ENCODE peak calls at places on chromosomes 12 and 14, in seven cellular contexts. B, E, W, L, U, P and A are unnamed samples.

GRCh38 chr12:130719263-130719892 is 3.3 kb upstream of the RIMBP2 start:
- DNase-seq in E (no peak), L (peak), U (no peak), B (no peak), P (no peak), W (no peak), A (no peak)

GRCh38 chr14:103561381-103562134 is 899 bp downstream of the BAG5 start:
- DNase-seq in E (peak), L (no peak), B (no peak), P (no peak), W (no peak), U (no peak), A (no peak)

GRCh38 chr14:76294876-76295275 is 81.1 kb upstream of the ESRRB start:
- DNase-seq in W (no peak), P (no peak), B (no peak), L (no peak), U (no peak), E (no peak), A (no peak)

GRCh38 chr14:26394114-26394855 is 203.5 kb downstream of the NOVA1 start:
- DNase-seq in L (peak), E (no peak), W (no peak), P (no peak), B (peak), U (peak), A (peak)

GRCh38 chr14:52048641-52049204 is 20.1 kb downstream of the NID2 start:
- DNase-seq in E (no peak), B (no peak), W (no peak), U (no peak), L (no peak), P (no peak), A (no peak)

GRCh38 chr14:23370221-23370620 is 2.4 kb upstream of the IL25 start:
- DNase-seq in E (no peak), W (no peak), B (no peak), L (no peak), P (no peak), U (no peak), A (no peak)

GRCh38 chr12:96241484-96242256 is 47.5 kb downstream of the ELK3 start:
- DNase-seq in U (no peak), B (no peak), E (no peak), W (no peak), P (peak), L (peak), A (no peak)

GRCh38 chr12:45623221-45623620 is 106.3 kb upstream of the ARID2 start:
- DNase-seq in P (no peak), U (no peak), B (no peak), W (no peak), E (no peak), L (no peak), A (no peak)

GRCh38 chr12:14167005-14167628 is 185.7 kb upstream of the GRIN2B start:
- DNase-seq in B (peak), U (peak), L (peak), W (peak), E (peak), P (peak), A (peak)

GRCh38 chr14:105118646-105119409 is 49.7 kb downstream of the JAG2 start:
- DNase-seq in L (no peak), E (no peak), B (no peak), W (no peak), U (no peak), P (no peak), A (no peak)

GRCh38 chr12:124469193-124469888 is 98.1 kb downstream of the NCOR2 start:
- DNase-seq in E (peak), B (no peak), L (no peak), P (no peak), U (no peak), W (no peak), A (no peak)

GRCh38 chr12:124914392-124915248 is at the start of gene UBC:
- DNase-seq in B (no peak), U (no peak), W (peak), L (no peak), E (no peak), P (no peak), A (peak)

GRCh38 chr12:34392741-34393085 is 370.4 kb downstream of the ALG10 start:
- DNase-seq in E (no peak), P (no peak), B (no peak), U (no peak), W (peak), L (no peak), A (no peak)

GRCh38 chr12:132121283-132121682 is 22.8 kb downstream of the DDX51 start:
- DNase-seq in U (no peak), W (no peak), L (no peak), B (no peak), E (no peak), P (no peak), A (no peak)

GRCh38 chr12:27340971-27341370 is 8.3 kb downstream of the BMAL2 start:
- DNase-seq in L (no peak), E (no peak), B (no peak), P (no peak), W (no peak), U (no peak), A (no peak)

GRCh38 chr12:13961983-13962382 is 19.4 kb downstream of the GRIN2B start:
- DNase-seq in L (no peak), W (no peak), U (no peak), E (no peak), B (no peak), P (peak), A (no peak)

GRCh38 chr14:70871863-70872677 is 35.2 kb upstream of the PCNX1 start:
- DNase-seq in E (no peak), B (no peak), U (no peak), W (no peak), L (no peak), P (no peak), A (no peak)

GRCh38 chr12:92398565-92399309 is 253.1 kb upstream of the BTG1 start:
- DNase-seq in P (no peak), B (no peak), L (no peak), U (no peak), W (no peak), E (no peak), A (no peak)

GRCh38 chr14:99757331-99758070 is 35.7 kb upstream of the EML1 start:
- DNase-seq in B (peak), E (peak), L (peak), U (peak), W (no peak), P (no peak), A (no peak)

GRCh38 chr12:106205208-106206069 is 42.4 kb downstream of the CKAP4 start:
- DNase-seq in U (no peak), W (no peak), B (no peak), E (no peak), P (peak), L (peak), A (peak)

GRCh38 chr14:59018978-59019377 is 169.5 kb upstream of the DAAM1 start:
- DNase-seq in W (no peak), P (no peak), U (no peak), L (peak), E (no peak), B (no peak), A (no peak)

GRCh38 chr14:21921453-21921852 is 247.8 kb upstream of the OR4E1 start:
- DNase-seq in W (no peak), U (no peak), E (no peak), P (no peak), B (no peak), L (no peak), A (no peak)

GRCh38 chr14:96383445-96383844 is 8.5 kb upstream of the AK7 start:
- DNase-seq in P (no peak), B (no peak), W (no peak), E (no peak), L (no peak), U (no peak), A (no peak)

GRCh38 chr14:82342596-82342995 is 808.9 kb upstream of the SEL1L start:
- DNase-seq in P (no peak), B (no peak), W (no peak), L (no peak), E (no peak), U (no peak), A (no peak)

GRCh38 chr12:11746024-11746771 is 96.7 kb downstream of the ETV6 start:
- DNase-seq in L (no peak), W (peak), U (no peak), B (no peak), P (no peak), E (peak), A (no peak)

GRCh38 chr12:26292596-26292995 is 97.2 kb downstream of the SSPN start:
- DNase-seq in U (no peak), E (no peak), L (no peak), B (no peak), P (no peak), W (no peak), A (no peak)

GRCh38 chr14:38405851-38406630 is 150.1 kb upstream of the CLEC14A start:
- DNase-seq in L (peak), E (peak), U (no peak), W (no peak), B (no peak), P (no peak), A (no peak)

GRCh38 chr14:101083564-101084435 is 180.3 kb upstream of the RTL1 start:
- DNase-seq in E (no peak), W (no peak), B (no peak), L (no peak), U (no peak), P (no peak), A (peak)

GRCh38 chr14:54975856-54976255 is 51.0 kb downstream of the WDHD1 start:
- DNase-seq in U (no peak), P (no peak), E (no peak), W (no peak), B (no peak), L (no peak), A (no peak)

GRCh38 chr14:44914849-44915248 is 46.9 kb downstream of the KLHL28 start:
- DNase-seq in E (no peak), L (peak), B (no peak), P (no peak), U (no peak), W (no peak), A (no peak)

GRCh38 chr12:132117558-132117875 is 26.6 kb downstream of the DDX51 start:
- DNase-seq in L (no peak), B (peak), W (no peak), U (no peak), P (no peak), E (no peak), A (no peak)

GRCh38 chr14:20652996-20653975 is 11.8 kb upstream of the OR6S1 start:
- DNase-seq in E (no peak), B (peak), W (no peak), U (no peak), L (no peak), P (no peak), A (peak)

GRCh38 chr12:77299910-77300772 is 234.8 kb upstream of the E2F7 start:
- DNase-seq in U (peak), B (no peak), W (no peak), L (no peak), P (no peak), E (no peak), A (peak)

GRCh38 chr12:2053675-2054070 is 886 bp downstream of the CACNA1C start:
- DNase-seq in P (no peak), L (peak), E (no peak), B (no peak), U (no peak), W (peak), A (no peak)

GRCh38 chr12:15404485-15404884 is 82.2 kb downstream of the PTPRO start:
- DNase-seq in W (no peak), E (no peak), U (no peak), P (no peak), L (no peak), B (no peak), A (no peak)